ENCODE peak calls at places on chromosomes 16 and 17, in eight cellular contexts. J is lung microvascular endothelial cell, Z is spleen, U is cardiac septum, E is HFF-Myc, Q is immature natural killer cell, N is NCI-H524 treated with DMSO at 0.1 percent for 48 hours, M is caudate nucleus. B is an unnamed sample.

GRCh38 chr17:33949100-33949499 is 306.0 kb upstream of the CCL2 start:
- DNase-seq in Q (no peak), N (no peak), E (no peak), U (no peak), J (peak; percentile 5), Z (no peak), M (no peak), B (no peak)

GRCh38 chr16:85451646-85452363 is 161.3 kb upstream of the GSE1 start:
- DNase-seq in M (no peak), J (no peak), N (peak; percentile 90), U (no peak), E (no peak), Q (no peak), Z (no peak), B (no peak)

GRCh38 chr16:154223-155030 is 2.0 kb downstream of the HBZ start:
- DNase-seq in N (peak; percentile 23), E (no peak), U (no peak), Z (no peak), Q (no peak), J (peak; percentile 27), M (no peak), B (no peak)

GRCh38 chr16:50696126-50696525 is 2.7 kb downstream of the NOD2 start:
- DNase-seq in Z (no peak), N (no peak), U (no peak), E (no peak), J (peak; percentile 31), Q (no peak), M (no peak), B (no peak)

GRCh38 chr16:75099738-75100615 is 16.6 kb downstream of the LDHD start:
- DNase-seq in Z (peak; percentile 75), J (peak; percentile 38), N (no peak), Q (peak; percentile 30), E (no peak), M (no peak), U (no peak), B (no peak)

GRCh38 chr17:7240375-7240774 is 1.1 kb upstream of the PHF23 start:
- DNase-seq in J (no peak), M (no peak), E (no peak), U (no peak), Q (no peak), Z (no peak), N (no peak), B (no peak)

GRCh38 chr16:72819345-72819744 is 228.6 kb downstream of the ZFHX3 start:
- DNase-seq in Z (no peak), N (no peak), E (no peak), J (no peak), M (no peak), U (no peak), Q (no peak), B (no peak)

GRCh38 chr17:41592601-41593305 is 6.1 kb upstream of the KRT14 start:
- DNase-seq in J (no peak), U (no peak), M (no peak), Z (no peak), E (no peak), N (no peak), Q (no peak), B (no peak)

GRCh38 chr16:24953721-24954120 is 61.4 kb downstream of the ARHGAP17 start:
- DNase-seq in Q (no peak), U (peak; percentile 14), E (no peak), N (no peak), M (no peak), Z (no peak), J (no peak), B (no peak)

GRCh38 chr16:31273676-31274075 is 13.9 kb downstream of the ITGAM start:
- DNase-seq in U (peak; percentile 20), Q (no peak), J (no peak), Z (peak; percentile 23), N (no peak), M (no peak), E (peak; percentile 20), B (no peak)

GRCh38 chr16:68707341-68708152 is 29.5 kb upstream of the CDH1 start:
- DNase-seq in Q (no peak), J (peak; percentile 52), M (no peak), U (no peak), Z (no peak), N (no peak), E (no peak), B (no peak)

GRCh38 chr16:13453938-13454553 is 465.9 kb upstream of the ERCC4 start:
- DNase-seq in N (peak; percentile 14), E (no peak), Z (no peak), M (no peak), J (no peak), Q (no peak), U (no peak), B (peak; percentile 11)

GRCh38 chr17:36544320-36545092 is at the start of gene GGNBP2:
- DNase-seq in M (peak; percentile 71), Q (peak; percentile 90), U (peak; percentile 97), Z (peak; percentile 99), N (peak; percentile 26), J (peak; percentile 97), E (no peak), B (peak; percentile 86)

GRCh38 chr17:35789044-35789443 is 6.4 kb downstream of the MMP28 start:
- DNase-seq in Q (no peak), Z (no peak), N (no peak), U (no peak), J (no peak), M (no peak), E (no peak), B (no peak)

GRCh38 chr17:64004218-64004770 is 6.1 kb downstream of the PRR29 start:
- DNase-seq in U (no peak), M (no peak), Z (peak; percentile 34), N (no peak), Q (no peak), E (no peak), J (no peak), B (no peak)

GRCh38 chr17:73325527-73325842 is 13.7 kb upstream of the CDC42EP4 start:
- DNase-seq in J (no peak), N (no peak), Z (no peak), M (no peak), E (no peak), U (no peak), Q (no peak), B (no peak)

GRCh38 chr17:8862213-8863056 is 5.0 kb downstream of the PIK3R6 start:
- DNase-seq in Q (no peak), M (no peak), U (no peak), J (no peak), Z (no peak), N (no peak), E (no peak), B (no peak)

GRCh38 chr16:58586340-58587030 is 43.1 kb downstream of the CNOT1 start:
- DNase-seq in M (no peak), U (no peak), N (no peak), J (no peak), E (no peak), Q (no peak), Z (no peak), B (no peak)

GRCh38 chr17:69761767-69762321 is 313.2 kb upstream of the KCNJ16 start:
- DNase-seq in E (peak; percentile 92), J (peak; percentile 1), Z (no peak), U (no peak), N (no peak), M (no peak), Q (no peak), B (no peak)

GRCh38 chr17:74923538-74924249 is 379 bp upstream of the OTOP2 start:
- DNase-seq in N (no peak), J (peak; percentile 72), U (peak; percentile 83), Z (peak; percentile 94), M (peak; percentile 21), Q (peak; percentile 62), E (no peak), B (peak; percentile 70)

GRCh38 chr16:50372611-50373344 is 4.0 kb upstream of the BRD7 start:
- DNase-seq in M (no peak), J (no peak), Q (no peak), U (peak; percentile 85), N (no peak), Z (no peak), E (no peak), B (no peak)

GRCh38 chr16:4272114-4272954 is 489 bp downstream of the TFAP4 start:
- DNase-seq in E (no peak), U (peak; percentile 86), M (peak; percentile 61), Q (peak; percentile 27), N (no peak), Z (peak; percentile 93), J (peak; percentile 60), B (no peak)